ENCODE peak calls at places on chromosomes 1 and 21, in ten cellular contexts. One of them, this sample, is unnamed.
A peak's percentile ranks its signal among the peaks of the same experiment; 100 is the strongest.

GRCh38 chr1:109263597-109264378 is 14.4 kb downstream of the CELSR2 start:
- DNase-seq in AML-193: peak; percentile 31
- DNase-seq in GM12892: peak; percentile 81
- DNase-seq in lower leg skin: peak; percentile 73
- DNase-seq in CD8-positive, alpha-beta T cell: peak; percentile 64
- DNase-seq in retina: peak; percentile 84
- DNase-seq in chondrocyte: no peak
- DNase-seq in ELR: peak; percentile 95
- DNase-seq in stimulated activated CD4-positive, alpha-beta T cell treated with anti-CD3 and anti-CD28 coated beads, Interleukin-12 subunit alpha, Interleukin-12 subunit beta, amount 100 ng/mL, for 24 hours: peak; percentile 79
- DNase-seq in hepatic stellate cell: peak; percentile 90
- DNase-seq in this sample: peak; percentile 93

GRCh38 chr1:10103193-10103592 is 70.4 kb downstream of the UBE4B start:
- DNase-seq in CD8-positive, alpha-beta T cell: no peak
- DNase-seq in GM12892: no peak
- DNase-seq in lower leg skin: no peak
- DNase-seq in chondrocyte: no peak
- DNase-seq in stimulated activated CD4-positive, alpha-beta T cell treated with anti-CD3 and anti-CD28 coated beads, Interleukin-12 subunit alpha, Interleukin-12 subunit beta, amount 100 ng/mL, for 24 hours: no peak
- DNase-seq in retina: no peak
- DNase-seq in ELR: no peak
- DNase-seq in hepatic stellate cell: no peak
- DNase-seq in AML-193: no peak
- DNase-seq in this sample: no peak

GRCh38 chr1:37250371-37250770 is 216.1 kb upstream of the GRIK3 start:
- DNase-seq in CD8-positive, alpha-beta T cell: no peak
- DNase-seq in hepatic stellate cell: no peak
- DNase-seq in GM12892: no peak
- DNase-seq in AML-193: no peak
- DNase-seq in ELR: peak; percentile 6
- DNase-seq in retina: no peak
- DNase-seq in lower leg skin: no peak
- DNase-seq in chondrocyte: no peak
- DNase-seq in stimulated activated CD4-positive, alpha-beta T cell treated with anti-CD3 and anti-CD28 coated beads, Interleukin-12 subunit alpha, Interleukin-12 subunit beta, amount 100 ng/mL, for 24 hours: no peak
- DNase-seq in this sample: no peak

GRCh38 chr1:93288558-93288957 is 57.1 kb upstream of the DR1 start:
- DNase-seq in retina: no peak
- DNase-seq in stimulated activated CD4-positive, alpha-beta T cell treated with anti-CD3 and anti-CD28 coated beads, Interleukin-12 subunit alpha, Interleukin-12 subunit beta, amount 100 ng/mL, for 24 hours: no peak
- DNase-seq in GM12892: no peak
- DNase-seq in chondrocyte: no peak
- DNase-seq in CD8-positive, alpha-beta T cell: no peak
- DNase-seq in AML-193: no peak
- DNase-seq in lower leg skin: no peak
- DNase-seq in ELR: peak; percentile 21
- DNase-seq in hepatic stellate cell: no peak
- DNase-seq in this sample: no peak

GRCh38 chr1:222634180-222635013 is 16.5 kb downstream of the MIA3 start:
- DNase-seq in retina: peak; percentile 70
- DNase-seq in ELR: peak; percentile 90
- DNase-seq in CD8-positive, alpha-beta T cell: peak; percentile 60
- DNase-seq in stimulated activated CD4-positive, alpha-beta T cell treated with anti-CD3 and anti-CD28 coated beads, Interleukin-12 subunit alpha, Interleukin-12 subunit beta, amount 100 ng/mL, for 24 hours: peak; percentile 51
- DNase-seq in hepatic stellate cell: peak; percentile 24
- DNase-seq in chondrocyte: no peak
- DNase-seq in AML-193: peak; percentile 88
- DNase-seq in lower leg skin: peak; percentile 89
- DNase-seq in GM12892: peak; percentile 27
- DNase-seq in this sample: peak; percentile 56

GRCh38 chr1:50996083-50996482 is 26.0 kb downstream of the CDKN2C start:
- DNase-seq in GM12892: no peak
- DNase-seq in lower leg skin: no peak
- DNase-seq in stimulated activated CD4-positive, alpha-beta T cell treated with anti-CD3 and anti-CD28 coated beads, Interleukin-12 subunit alpha, Interleukin-12 subunit beta, amount 100 ng/mL, for 24 hours: no peak
- DNase-seq in CD8-positive, alpha-beta T cell: no peak
- DNase-seq in ELR: no peak
- DNase-seq in hepatic stellate cell: no peak
- DNase-seq in chondrocyte: no peak
- DNase-seq in retina: no peak
- DNase-seq in AML-193: no peak
- DNase-seq in this sample: no peak

GRCh38 chr1:157691285-157691920 is 9.2 kb downstream of the FCRL3 start:
- DNase-seq in stimulated activated CD4-positive, alpha-beta T cell treated with anti-CD3 and anti-CD28 coated beads, Interleukin-12 subunit alpha, Interleukin-12 subunit beta, amount 100 ng/mL, for 24 hours: no peak
- DNase-seq in GM12892: no peak
- DNase-seq in chondrocyte: no peak
- DNase-seq in ELR: peak; percentile 49
- DNase-seq in hepatic stellate cell: peak; percentile 26
- DNase-seq in AML-193: peak; percentile 9
- DNase-seq in CD8-positive, alpha-beta T cell: no peak
- DNase-seq in lower leg skin: no peak
- DNase-seq in retina: peak; percentile 19
- DNase-seq in this sample: no peak

GRCh38 chr21:34510148-34511142 is 1.6 kb downstream of the KCNE1 start:
- DNase-seq in retina: peak; percentile 33
- DNase-seq in hepatic stellate cell: peak; percentile 78
- DNase-seq in stimulated activated CD4-positive, alpha-beta T cell treated with anti-CD3 and anti-CD28 coated beads, Interleukin-12 subunit alpha, Interleukin-12 subunit beta, amount 100 ng/mL, for 24 hours: peak; percentile 58
- DNase-seq in AML-193: peak; percentile 68
- DNase-seq in GM12892: peak; percentile 70
- DNase-seq in ELR: peak; percentile 69
- DNase-seq in chondrocyte: no peak
- DNase-seq in CD8-positive, alpha-beta T cell: no peak
- DNase-seq in lower leg skin: peak; percentile 52
- DNase-seq in this sample: no peak

GRCh38 chr1:53001128-53001527 is 60.9 kb upstream of the PODN start:
- DNase-seq in stimulated activated CD4-positive, alpha-beta T cell treated with anti-CD3 and anti-CD28 coated beads, Interleukin-12 subunit alpha, Interleukin-12 subunit beta, amount 100 ng/mL, for 24 hours: no peak
- DNase-seq in retina: no peak
- DNase-seq in ELR: no peak
- DNase-seq in CD8-positive, alpha-beta T cell: no peak
- DNase-seq in GM12892: no peak
- DNase-seq in lower leg skin: peak; percentile 26
- DNase-seq in AML-193: peak; percentile 38
- DNase-seq in chondrocyte: no peak
- DNase-seq in hepatic stellate cell: no peak
- DNase-seq in this sample: no peak

GRCh38 chr1:32351859-32352745 is 10.2 kb downstream of the FAM229A start:
- DNase-seq in lower leg skin: no peak
- DNase-seq in ELR: peak; percentile 71
- DNase-seq in CD8-positive, alpha-beta T cell: no peak
- DNase-seq in hepatic stellate cell: peak; percentile 65
- DNase-seq in retina: peak; percentile 88
- DNase-seq in AML-193: no peak
- DNase-seq in chondrocyte: no peak
- DNase-seq in stimulated activated CD4-positive, alpha-beta T cell treated with anti-CD3 and anti-CD28 coated beads, Interleukin-12 subunit alpha, Interleukin-12 subunit beta, amount 100 ng/mL, for 24 hours: no peak
- DNase-seq in GM12892: no peak
- DNase-seq in this sample: no peak

GRCh38 chr1:174946020-174946419 is 53.7 kb upstream of the CACYBP start:
- DNase-seq in GM12892: no peak
- DNase-seq in stimulated activated CD4-positive, alpha-beta T cell treated with anti-CD3 and anti-CD28 coated beads, Interleukin-12 subunit alpha, Interleukin-12 subunit beta, amount 100 ng/mL, for 24 hours: no peak
- DNase-seq in chondrocyte: no peak
- DNase-seq in hepatic stellate cell: no peak
- DNase-seq in lower leg skin: no peak
- DNase-seq in ELR: no peak
- DNase-seq in AML-193: no peak
- DNase-seq in CD8-positive, alpha-beta T cell: no peak
- DNase-seq in retina: no peak
- DNase-seq in this sample: no peak

GRCh38 chr1:15417365-15417934 is 7.8 kb downstream of the EFHD2 start:
- DNase-seq in hepatic stellate cell: peak; percentile 79
- DNase-seq in CD8-positive, alpha-beta T cell: peak; percentile 54
- DNase-seq in ELR: peak; percentile 90
- DNase-seq in retina: no peak
- DNase-seq in AML-193: no peak
- DNase-seq in GM12892: no peak
- DNase-seq in lower leg skin: no peak
- DNase-seq in chondrocyte: no peak
- DNase-seq in stimulated activated CD4-positive, alpha-beta T cell treated with anti-CD3 and anti-CD28 coated beads, Interleukin-12 subunit alpha, Interleukin-12 subunit beta, amount 100 ng/mL, for 24 hours: peak; percentile 38
- DNase-seq in this sample: no peak